ENCODE peak calls at places on chromosome 16, in eight cellular contexts. One of them, this sample, is unnamed.
A peak's percentile ranks its signal among the peaks of the same experiment; 100 is the strongest.

GRCh38 chr16:9139965-9140364 is 48.5 kb downstream of the HAPSTR1 start:
- DNase-seq in Peyer's patch: no peak
- DNase-seq in activated CD4-positive, alpha-beta T cell treated with anti-CD3 and anti-CD28 coated beads, Interleukin-2, amount 10 ng/mL, durations not matched to agents 7 days and 5 days: no peak
- DNase-seq in omental fat pad: no peak
- DNase-seq in Caki2: no peak
- DNase-seq in activated CD8-positive, alpha-beta memory T cell treated with anti-CD3 and anti-CD28 coated beads, Interleukin-2, amount 50 U/mL, for 48 hours: no peak
- DNase-seq in NCI-H774: no peak
- DNase-seq in kidney tubule cell: no peak
- DNase-seq in this sample: no peak

GRCh38 chr16:2860826-2861567 is 3.0 kb upstream of the PRSS22 start:
- DNase-seq in omental fat pad: no peak
- DNase-seq in Caki2: peak; percentile 70
- DNase-seq in activated CD8-positive, alpha-beta memory T cell treated with anti-CD3 and anti-CD28 coated beads, Interleukin-2, amount 50 U/mL, for 48 hours: peak; percentile 51
- DNase-seq in Peyer's patch: peak; percentile 34
- DNase-seq in NCI-H774: no peak
- DNase-seq in activated CD4-positive, alpha-beta T cell treated with anti-CD3 and anti-CD28 coated beads, Interleukin-2, amount 10 ng/mL, durations not matched to agents 7 days and 5 days: no peak
- DNase-seq in kidney tubule cell: peak; percentile 91
- DNase-seq in this sample: no peak

GRCh38 chr16:27649021-27649420 is 99.1 kb downstream of the KATNIP start:
- DNase-seq in activated CD8-positive, alpha-beta memory T cell treated with anti-CD3 and anti-CD28 coated beads, Interleukin-2, amount 50 U/mL, for 48 hours: no peak
- DNase-seq in Peyer's patch: no peak
- DNase-seq in omental fat pad: no peak
- DNase-seq in activated CD4-positive, alpha-beta T cell treated with anti-CD3 and anti-CD28 coated beads, Interleukin-2, amount 10 ng/mL, durations not matched to agents 7 days and 5 days: no peak
- DNase-seq in Caki2: no peak
- DNase-seq in NCI-H774: no peak
- DNase-seq in kidney tubule cell: no peak
- DNase-seq in this sample: no peak

GRCh38 chr16:24844101-24845030 is 1.4 kb upstream of the SLC5A11 start:
- DNase-seq in Caki2: peak; percentile 90
- DNase-seq in NCI-H774: no peak
- DNase-seq in activated CD4-positive, alpha-beta T cell treated with anti-CD3 and anti-CD28 coated beads, Interleukin-2, amount 10 ng/mL, durations not matched to agents 7 days and 5 days: no peak
- DNase-seq in activated CD8-positive, alpha-beta memory T cell treated with anti-CD3 and anti-CD28 coated beads, Interleukin-2, amount 50 U/mL, for 48 hours: no peak
- DNase-seq in omental fat pad: no peak
- DNase-seq in Peyer's patch: peak; percentile 88
- DNase-seq in kidney tubule cell: peak; percentile 77
- DNase-seq in this sample: no peak

GRCh38 chr16:31177136-31177535 is 2.8 kb upstream of the FUS start:
- DNase-seq in activated CD4-positive, alpha-beta T cell treated with anti-CD3 and anti-CD28 coated beads, Interleukin-2, amount 10 ng/mL, durations not matched to agents 7 days and 5 days: peak; percentile 74
- DNase-seq in NCI-H774: no peak
- DNase-seq in activated CD8-positive, alpha-beta memory T cell treated with anti-CD3 and anti-CD28 coated beads, Interleukin-2, amount 50 U/mL, for 48 hours: peak; percentile 70
- DNase-seq in omental fat pad: no peak
- DNase-seq in Caki2: peak; percentile 61
- DNase-seq in Peyer's patch: peak; percentile 61
- DNase-seq in kidney tubule cell: peak; percentile 92
- DNase-seq in this sample: no peak

GRCh38 chr16:21159281-21159951 is 942 bp downstream of the LDAF1 start:
- DNase-seq in activated CD8-positive, alpha-beta memory T cell treated with anti-CD3 and anti-CD28 coated beads, Interleukin-2, amount 50 U/mL, for 48 hours: peak; percentile 55
- DNase-seq in omental fat pad: peak; percentile 24
- DNase-seq in kidney tubule cell: peak; percentile 32
- DNase-seq in Peyer's patch: peak; percentile 59
- DNase-seq in NCI-H774: no peak
- DNase-seq in activated CD4-positive, alpha-beta T cell treated with anti-CD3 and anti-CD28 coated beads, Interleukin-2, amount 10 ng/mL, durations not matched to agents 7 days and 5 days: no peak
- DNase-seq in Caki2: peak; percentile 49
- DNase-seq in this sample: no peak

GRCh38 chr16:69477546-69477945 is 53.1 kb downstream of the CYB5B start:
- DNase-seq in Peyer's patch: no peak
- DNase-seq in NCI-H774: no peak
- DNase-seq in omental fat pad: no peak
- DNase-seq in activated CD8-positive, alpha-beta memory T cell treated with anti-CD3 and anti-CD28 coated beads, Interleukin-2, amount 50 U/mL, for 48 hours: no peak
- DNase-seq in activated CD4-positive, alpha-beta T cell treated with anti-CD3 and anti-CD28 coated beads, Interleukin-2, amount 10 ng/mL, durations not matched to agents 7 days and 5 days: no peak
- DNase-seq in Caki2: no peak
- DNase-seq in kidney tubule cell: no peak
- DNase-seq in this sample: no peak

GRCh38 chr16:29811170-29811895 is 660 bp upstream of the PRRT2 start:
- DNase-seq in Peyer's patch: peak; percentile 96
- DNase-seq in omental fat pad: peak; percentile 81
- DNase-seq in activated CD8-positive, alpha-beta memory T cell treated with anti-CD3 and anti-CD28 coated beads, Interleukin-2, amount 50 U/mL, for 48 hours: peak; percentile 87
- DNase-seq in NCI-H774: peak; percentile 76
- DNase-seq in kidney tubule cell: peak; percentile 98
- DNase-seq in Caki2: peak; percentile 96
- DNase-seq in activated CD4-positive, alpha-beta T cell treated with anti-CD3 and anti-CD28 coated beads, Interleukin-2, amount 10 ng/mL, durations not matched to agents 7 days and 5 days: peak; percentile 76
- DNase-seq in this sample: peak; percentile 92

GRCh38 chr16:77435240-77435819 is 496 bp upstream of the ADAMTS18 start:
- DNase-seq in Peyer's patch: no peak
- DNase-seq in omental fat pad: no peak
- DNase-seq in activated CD8-positive, alpha-beta memory T cell treated with anti-CD3 and anti-CD28 coated beads, Interleukin-2, amount 50 U/mL, for 48 hours: no peak
- DNase-seq in NCI-H774: no peak
- DNase-seq in activated CD4-positive, alpha-beta T cell treated with anti-CD3 and anti-CD28 coated beads, Interleukin-2, amount 10 ng/mL, durations not matched to agents 7 days and 5 days: no peak
- DNase-seq in Caki2: no peak
- DNase-seq in kidney tubule cell: no peak
- DNase-seq in this sample: no peak

GRCh38 chr16:79369796-79370195 is 230.7 kb downstream of the MAF start:
- DNase-seq in activated CD8-positive, alpha-beta memory T cell treated with anti-CD3 and anti-CD28 coated beads, Interleukin-2, amount 50 U/mL, for 48 hours: no peak
- DNase-seq in NCI-H774: no peak
- DNase-seq in kidney tubule cell: peak; percentile 53
- DNase-seq in activated CD4-positive, alpha-beta T cell treated with anti-CD3 and anti-CD28 coated beads, Interleukin-2, amount 10 ng/mL, durations not matched to agents 7 days and 5 days: no peak
- DNase-seq in omental fat pad: no peak
- DNase-seq in Peyer's patch: no peak
- DNase-seq in Caki2: no peak
- DNase-seq in this sample: peak; percentile 5

GRCh38 chr16:66511615-66512500 is 38.1 kb downstream of the TK2 start:
- DNase-seq in NCI-H774: no peak
- DNase-seq in omental fat pad: no peak
- DNase-seq in Caki2: peak; percentile 94
- DNase-seq in activated CD8-positive, alpha-beta memory T cell treated with anti-CD3 and anti-CD28 coated beads, Interleukin-2, amount 50 U/mL, for 48 hours: no peak
- DNase-seq in Peyer's patch: peak; percentile 58
- DNase-seq in activated CD4-positive, alpha-beta T cell treated with anti-CD3 and anti-CD28 coated beads, Interleukin-2, amount 10 ng/mL, durations not matched to agents 7 days and 5 days: no peak
- DNase-seq in kidney tubule cell: peak; percentile 99
- DNase-seq in this sample: peak; percentile 95

GRCh38 chr16:55842369-55843104 is 9.6 kb upstream of the CES1 start:
- DNase-seq in activated CD4-positive, alpha-beta T cell treated with anti-CD3 and anti-CD28 coated beads, Interleukin-2, amount 10 ng/mL, durations not matched to agents 7 days and 5 days: peak; percentile 32
- DNase-seq in omental fat pad: no peak
- DNase-seq in activated CD8-positive, alpha-beta memory T cell treated with anti-CD3 and anti-CD28 coated beads, Interleukin-2, amount 50 U/mL, for 48 hours: no peak
- DNase-seq in NCI-H774: peak; percentile 10
- DNase-seq in Peyer's patch: peak; percentile 52
- DNase-seq in Caki2: peak; percentile 28
- DNase-seq in kidney tubule cell: peak; percentile 44
- DNase-seq in this sample: peak; percentile 26

GRCh38 chr16:57265850-57266530 is 18.5 kb downstream of the PLLP start:
- DNase-seq in Caki2: peak; percentile 75
- DNase-seq in omental fat pad: no peak
- DNase-seq in kidney tubule cell: peak; percentile 89
- DNase-seq in activated CD8-positive, alpha-beta memory T cell treated with anti-CD3 and anti-CD28 coated beads, Interleukin-2, amount 50 U/mL, for 48 hours: no peak
- DNase-seq in Peyer's patch: peak; percentile 84
- DNase-seq in NCI-H774: no peak
- DNase-seq in activated CD4-positive, alpha-beta T cell treated with anti-CD3 and anti-CD28 coated beads, Interleukin-2, amount 10 ng/mL, durations not matched to agents 7 days and 5 days: no peak
- DNase-seq in this sample: peak; percentile 71

GRCh38 chr16:72873853-72874252 is 174.1 kb downstream of the ZFHX3 start:
- DNase-seq in Caki2: no peak
- DNase-seq in NCI-H774: no peak
- DNase-seq in kidney tubule cell: no peak
- DNase-seq in activated CD4-positive, alpha-beta T cell treated with anti-CD3 and anti-CD28 coated beads, Interleukin-2, amount 10 ng/mL, durations not matched to agents 7 days and 5 days: no peak
- DNase-seq in omental fat pad: no peak
- DNase-seq in Peyer's patch: no peak
- DNase-seq in activated CD8-positive, alpha-beta memory T cell treated with anti-CD3 and anti-CD28 coated beads, Interleukin-2, amount 50 U/mL, for 48 hours: no peak
- DNase-seq in this sample: no peak

GRCh38 chr16:27344707-27345106 is 30.9 kb downstream of the IL4R start:
- DNase-seq in NCI-H774: peak; percentile 44
- DNase-seq in kidney tubule cell: no peak
- DNase-seq in Caki2: no peak
- DNase-seq in Peyer's patch: no peak
- DNase-seq in activated CD4-positive, alpha-beta T cell treated with anti-CD3 and anti-CD28 coated beads, Interleukin-2, amount 10 ng/mL, durations not matched to agents 7 days and 5 days: no peak
- DNase-seq in omental fat pad: no peak
- DNase-seq in activated CD8-positive, alpha-beta memory T cell treated with anti-CD3 and anti-CD28 coated beads, Interleukin-2, amount 50 U/mL, for 48 hours: no peak
- DNase-seq in this sample: no peak

GRCh38 chr16:84013787-84014569 is 28.6 kb downstream of the SLC38A8 start:
- DNase-seq in Caki2: peak; percentile 100
- DNase-seq in activated CD4-positive, alpha-beta T cell treated with anti-CD3 and anti-CD28 coated beads, Interleukin-2, amount 10 ng/mL, durations not matched to agents 7 days and 5 days: peak; percentile 70
- DNase-seq in activated CD8-positive, alpha-beta memory T cell treated with anti-CD3 and anti-CD28 coated beads, Interleukin-2, amount 50 U/mL, for 48 hours: peak; percentile 84
- DNase-seq in NCI-H774: peak; percentile 97
- DNase-seq in Peyer's patch: peak; percentile 88
- DNase-seq in omental fat pad: no peak
- DNase-seq in kidney tubule cell: peak; percentile 87
- DNase-seq in this sample: peak; percentile 26

GRCh38 chr16:72890587-72890986 is 157.3 kb downstream of the ZFHX3 start:
- DNase-seq in omental fat pad: no peak
- DNase-seq in NCI-H774: no peak
- DNase-seq in activated CD4-positive, alpha-beta T cell treated with anti-CD3 and anti-CD28 coated beads, Interleukin-2, amount 10 ng/mL, durations not matched to agents 7 days and 5 days: no peak
- DNase-seq in Peyer's patch: no peak
- DNase-seq in kidney tubule cell: no peak
- DNase-seq in activated CD8-positive, alpha-beta memory T cell treated with anti-CD3 and anti-CD28 coated beads, Interleukin-2, amount 50 U/mL, for 48 hours: no peak
- DNase-seq in Caki2: no peak
- DNase-seq in this sample: no peak

GRCh38 chr16:49502136-49502881 is 128.7 kb downstream of the C16orf78 start:
- DNase-seq in activated CD4-positive, alpha-beta T cell treated with anti-CD3 and anti-CD28 coated beads, Interleukin-2, amount 10 ng/mL, durations not matched to agents 7 days and 5 days: no peak
- DNase-seq in Caki2: no peak
- DNase-seq in Peyer's patch: peak; percentile 13
- DNase-seq in activated CD8-positive, alpha-beta memory T cell treated with anti-CD3 and anti-CD28 coated beads, Interleukin-2, amount 50 U/mL, for 48 hours: no peak
- DNase-seq in NCI-H774: no peak
- DNase-seq in omental fat pad: no peak
- DNase-seq in kidney tubule cell: no peak
- DNase-seq in this sample: no peak

GRCh38 chr16:27362570-27363245 is 39.3 kb upstream of the IL21R start:
- DNase-seq in NCI-H774: no peak
- DNase-seq in omental fat pad: no peak
- DNase-seq in Caki2: no peak
- DNase-seq in activated CD8-positive, alpha-beta memory T cell treated with anti-CD3 and anti-CD28 coated beads, Interleukin-2, amount 50 U/mL, for 48 hours: no peak
- DNase-seq in Peyer's patch: no peak
- DNase-seq in kidney tubule cell: no peak
- DNase-seq in activated CD4-positive, alpha-beta T cell treated with anti-CD3 and anti-CD28 coated beads, Interleukin-2, amount 10 ng/mL, durations not matched to agents 7 days and 5 days: no peak
- DNase-seq in this sample: no peak

GRCh38 chr16:85329999-85330693 is 217.9 kb upstream of the CIBAR2 start:
- DNase-seq in kidney tubule cell: no peak
- DNase-seq in activated CD8-positive, alpha-beta memory T cell treated with anti-CD3 and anti-CD28 coated beads, Interleukin-2, amount 50 U/mL, for 48 hours: no peak
- DNase-seq in Peyer's patch: no peak
- DNase-seq in activated CD4-positive, alpha-beta T cell treated with anti-CD3 and anti-CD28 coated beads, Interleukin-2, amount 10 ng/mL, durations not matched to agents 7 days and 5 days: no peak
- DNase-seq in Caki2: no peak
- DNase-seq in NCI-H774: no peak
- DNase-seq in omental fat pad: no peak
- DNase-seq in this sample: no peak

GRCh38 chr16:88628512-88628974 is 9.8 kb upstream of the IL17C start:
- DNase-seq in activated CD8-positive, alpha-beta memory T cell treated with anti-CD3 and anti-CD28 coated beads, Interleukin-2, amount 50 U/mL, for 48 hours: no peak
- DNase-seq in Caki2: no peak
- DNase-seq in Peyer's patch: no peak
- DNase-seq in NCI-H774: no peak
- DNase-seq in omental fat pad: no peak
- DNase-seq in activated CD4-positive, alpha-beta T cell treated with anti-CD3 and anti-CD28 coated beads, Interleukin-2, amount 10 ng/mL, durations not matched to agents 7 days and 5 days: no peak
- DNase-seq in kidney tubule cell: peak; percentile 6
- DNase-seq in this sample: no peak

GRCh38 chr16:88782454-88783390 is 2.3 kb downstream of the PIEZO1 start:
- DNase-seq in Peyer's patch: no peak
- DNase-seq in activated CD4-positive, alpha-beta T cell treated with anti-CD3 and anti-CD28 coated beads, Interleukin-2, amount 10 ng/mL, durations not matched to agents 7 days and 5 days: no peak
- DNase-seq in NCI-H774: no peak
- DNase-seq in omental fat pad: no peak
- DNase-seq in kidney tubule cell: peak; percentile 88
- DNase-seq in activated CD8-positive, alpha-beta memory T cell treated with anti-CD3 and anti-CD28 coated beads, Interleukin-2, amount 50 U/mL, for 48 hours: peak; percentile 85
- DNase-seq in Caki2: no peak
- DNase-seq in this sample: peak; percentile 37

GRCh38 chr16:89409161-89409711 is 81.1 kb downstream of the ANKRD11 start:
- DNase-seq in activated CD4-positive, alpha-beta T cell treated with anti-CD3 and anti-CD28 coated beads, Interleukin-2, amount 10 ng/mL, durations not matched to agents 7 days and 5 days: peak; percentile 62
- DNase-seq in kidney tubule cell: peak; percentile 85
- DNase-seq in NCI-H774: no peak
- DNase-seq in Peyer's patch: peak; percentile 84
- DNase-seq in activated CD8-positive, alpha-beta memory T cell treated with anti-CD3 and anti-CD28 coated beads, Interleukin-2, amount 50 U/mL, for 48 hours: peak; percentile 76
- DNase-seq in omental fat pad: no peak
- DNase-seq in Caki2: no peak
- DNase-seq in this sample: peak; percentile 76

GRCh38 chr16:77302685-77303084 is 103.5 kb downstream of the SYCE1L start:
- DNase-seq in kidney tubule cell: no peak
- DNase-seq in activated CD8-positive, alpha-beta memory T cell treated with anti-CD3 and anti-CD28 coated beads, Interleukin-2, amount 50 U/mL, for 48 hours: no peak
- DNase-seq in Caki2: no peak
- DNase-seq in omental fat pad: no peak
- DNase-seq in activated CD4-positive, alpha-beta T cell treated with anti-CD3 and anti-CD28 coated beads, Interleukin-2, amount 10 ng/mL, durations not matched to agents 7 days and 5 days: no peak
- DNase-seq in Peyer's patch: no peak
- DNase-seq in NCI-H774: no peak
- DNase-seq in this sample: no peak

GRCh38 chr16:1688807-1689560 is 10.9 kb downstream of the JPT2 start:
- DNase-seq in omental fat pad: no peak
- DNase-seq in NCI-H774: no peak
- DNase-seq in kidney tubule cell: peak; percentile 98
- DNase-seq in Caki2: peak; percentile 99
- DNase-seq in activated CD4-positive, alpha-beta T cell treated with anti-CD3 and anti-CD28 coated beads, Interleukin-2, amount 10 ng/mL, durations not matched to agents 7 days and 5 days: no peak
- DNase-seq in Peyer's patch: no peak
- DNase-seq in activated CD8-positive, alpha-beta memory T cell treated with anti-CD3 and anti-CD28 coated beads, Interleukin-2, amount 50 U/mL, for 48 hours: no peak
- DNase-seq in this sample: peak; percentile 95

GRCh38 chr16:65644821-65645220 is 523.0 kb upstream of the CDH11 start:
- DNase-seq in omental fat pad: no peak
- DNase-seq in kidney tubule cell: no peak
- DNase-seq in Caki2: no peak
- DNase-seq in activated CD8-positive, alpha-beta memory T cell treated with anti-CD3 and anti-CD28 coated beads, Interleukin-2, amount 50 U/mL, for 48 hours: no peak
- DNase-seq in activated CD4-positive, alpha-beta T cell treated with anti-CD3 and anti-CD28 coated beads, Interleukin-2, amount 10 ng/mL, durations not matched to agents 7 days and 5 days: no peak
- DNase-seq in Peyer's patch: no peak
- DNase-seq in NCI-H774: no peak
- DNase-seq in this sample: no peak

GRCh38 chr16:1323296-1324239 is 9.9 kb upstream of the BAIAP3 start:
- DNase-seq in Caki2: no peak
- DNase-seq in activated CD4-positive, alpha-beta T cell treated with anti-CD3 and anti-CD28 coated beads, Interleukin-2, amount 10 ng/mL, durations not matched to agents 7 days and 5 days: no peak
- DNase-seq in NCI-H774: no peak
- DNase-seq in activated CD8-positive, alpha-beta memory T cell treated with anti-CD3 and anti-CD28 coated beads, Interleukin-2, amount 50 U/mL, for 48 hours: no peak
- DNase-seq in omental fat pad: no peak
- DNase-seq in Peyer's patch: no peak
- DNase-seq in kidney tubule cell: no peak
- DNase-seq in this sample: no peak

GRCh38 chr16:61324044-61324443 is 712.2 kb downstream of the CDH8 start:
- DNase-seq in omental fat pad: no peak
- DNase-seq in kidney tubule cell: no peak
- DNase-seq in activated CD4-positive, alpha-beta T cell treated with anti-CD3 and anti-CD28 coated beads, Interleukin-2, amount 10 ng/mL, durations not matched to agents 7 days and 5 days: no peak
- DNase-seq in Peyer's patch: no peak
- DNase-seq in NCI-H774: peak; percentile 3
- DNase-seq in activated CD8-positive, alpha-beta memory T cell treated with anti-CD3 and anti-CD28 coated beads, Interleukin-2, amount 50 U/mL, for 48 hours: no peak
- DNase-seq in Caki2: no peak
- DNase-seq in this sample: no peak

GRCh38 chr16:31460582-31461002 is 1.3 kb downstream of the ARMC5 start:
- DNase-seq in activated CD4-positive, alpha-beta T cell treated with anti-CD3 and anti-CD28 coated beads, Interleukin-2, amount 10 ng/mL, durations not matched to agents 7 days and 5 days: peak; percentile 57
- DNase-seq in kidney tubule cell: peak; percentile 52
- DNase-seq in Caki2: peak; percentile 54
- DNase-seq in omental fat pad: no peak
- DNase-seq in activated CD8-positive, alpha-beta memory T cell treated with anti-CD3 and anti-CD28 coated beads, Interleukin-2, amount 50 U/mL, for 48 hours: no peak
- DNase-seq in NCI-H774: no peak
- DNase-seq in Peyer's patch: peak; percentile 49
- DNase-seq in this sample: peak; percentile 11

GRCh38 chr16:28280881-28281836 is 11.2 kb upstream of the SBK1 start:
- DNase-seq in Caki2: no peak
- DNase-seq in activated CD4-positive, alpha-beta T cell treated with anti-CD3 and anti-CD28 coated beads, Interleukin-2, amount 10 ng/mL, durations not matched to agents 7 days and 5 days: no peak
- DNase-seq in kidney tubule cell: no peak
- DNase-seq in activated CD8-positive, alpha-beta memory T cell treated with anti-CD3 and anti-CD28 coated beads, Interleukin-2, amount 50 U/mL, for 48 hours: no peak
- DNase-seq in omental fat pad: no peak
- DNase-seq in Peyer's patch: no peak
- DNase-seq in NCI-H774: no peak
- DNase-seq in this sample: no peak

GRCh38 chr16:50195276-50195675 is 42.2 kb downstream of the TENT4B start:
- DNase-seq in activated CD8-positive, alpha-beta memory T cell treated with anti-CD3 and anti-CD28 coated beads, Interleukin-2, amount 50 U/mL, for 48 hours: no peak
- DNase-seq in Caki2: no peak
- DNase-seq in activated CD4-positive, alpha-beta T cell treated with anti-CD3 and anti-CD28 coated beads, Interleukin-2, amount 10 ng/mL, durations not matched to agents 7 days and 5 days: no peak
- DNase-seq in Peyer's patch: no peak
- DNase-seq in kidney tubule cell: peak; percentile 54
- DNase-seq in omental fat pad: no peak
- DNase-seq in NCI-H774: no peak
- DNase-seq in this sample: no peak